ENCODE peak calls at places on chromosomes 7 and 10, in six cellular contexts. One of them, this sample, is unnamed.

GRCh38 chr7:2272031-2272430 is 30.0 kb downstream of the NUDT1 start:
- DNase-seq in skeletal muscle cell: no peak
- DNase-seq in NCI-H1105 treated with DMSO at 0.1 percent for 48 hours: no peak
- DNase-seq in stimulated activated CD8-positive, alpha-beta memory T cell treated with anti-CD3 and anti-CD28 coated beads, Interleukin-2, amount 100 ng/mL, for 48 hours: no peak
- DNase-seq in activated effector memory CD4-positive, alpha-beta T cell treated with anti-CD3 and anti-CD28 coated beads, Interleukin-2, amount 50 U/mL, for 16 hours: no peak
- DNase-seq in substantia nigra: no peak
- DNase-seq in this sample: no peak

GRCh38 chr7:66296555-66296954 is 91.4 kb downstream of the TPST1 start:
- DNase-seq in stimulated activated CD8-positive, alpha-beta memory T cell treated with anti-CD3 and anti-CD28 coated beads, Interleukin-2, amount 100 ng/mL, for 48 hours: no peak
- DNase-seq in substantia nigra: no peak
- DNase-seq in NCI-H1105 treated with DMSO at 0.1 percent for 48 hours: no peak
- DNase-seq in skeletal muscle cell: peak
- DNase-seq in activated effector memory CD4-positive, alpha-beta T cell treated with anti-CD3 and anti-CD28 coated beads, Interleukin-2, amount 50 U/mL, for 16 hours: no peak
- DNase-seq in this sample: no peak

GRCh38 chr7:142348921-142349401 is 91.1 kb upstream of the PRSS58 start:
- DNase-seq in skeletal muscle cell: no peak
- DNase-seq in NCI-H1105 treated with DMSO at 0.1 percent for 48 hours: no peak
- DNase-seq in substantia nigra: no peak
- DNase-seq in stimulated activated CD8-positive, alpha-beta memory T cell treated with anti-CD3 and anti-CD28 coated beads, Interleukin-2, amount 100 ng/mL, for 48 hours: no peak
- DNase-seq in activated effector memory CD4-positive, alpha-beta T cell treated with anti-CD3 and anti-CD28 coated beads, Interleukin-2, amount 50 U/mL, for 16 hours: no peak
- DNase-seq in this sample: no peak

GRCh38 chr7:115060095-115060830 is 138.4 kb downstream of the MDFIC start:
- DNase-seq in NCI-H1105 treated with DMSO at 0.1 percent for 48 hours: no peak
- DNase-seq in substantia nigra: no peak
- DNase-seq in skeletal muscle cell: no peak
- DNase-seq in stimulated activated CD8-positive, alpha-beta memory T cell treated with anti-CD3 and anti-CD28 coated beads, Interleukin-2, amount 100 ng/mL, for 48 hours: no peak
- DNase-seq in activated effector memory CD4-positive, alpha-beta T cell treated with anti-CD3 and anti-CD28 coated beads, Interleukin-2, amount 50 U/mL, for 16 hours: no peak
- DNase-seq in this sample: no peak

GRCh38 chr10:101601541-101601940 is 13.4 kb downstream of the DPCD start:
- DNase-seq in skeletal muscle cell: no peak
- DNase-seq in NCI-H1105 treated with DMSO at 0.1 percent for 48 hours: peak
- DNase-seq in substantia nigra: no peak
- DNase-seq in activated effector memory CD4-positive, alpha-beta T cell treated with anti-CD3 and anti-CD28 coated beads, Interleukin-2, amount 50 U/mL, for 16 hours: peak
- DNase-seq in stimulated activated CD8-positive, alpha-beta memory T cell treated with anti-CD3 and anti-CD28 coated beads, Interleukin-2, amount 100 ng/mL, for 48 hours: no peak
- DNase-seq in this sample: no peak

GRCh38 chr10:53130337-53130736 is 357.8 kb upstream of the MBL2 start:
- DNase-seq in NCI-H1105 treated with DMSO at 0.1 percent for 48 hours: no peak
- DNase-seq in substantia nigra: no peak
- DNase-seq in skeletal muscle cell: no peak
- DNase-seq in stimulated activated CD8-positive, alpha-beta memory T cell treated with anti-CD3 and anti-CD28 coated beads, Interleukin-2, amount 100 ng/mL, for 48 hours: no peak
- DNase-seq in activated effector memory CD4-positive, alpha-beta T cell treated with anti-CD3 and anti-CD28 coated beads, Interleukin-2, amount 50 U/mL, for 16 hours: no peak
- DNase-seq in this sample: no peak

GRCh38 chr10:124559372-124560132 is 97.9 kb downstream of the LHPP start:
- DNase-seq in substantia nigra: no peak
- DNase-seq in skeletal muscle cell: no peak
- DNase-seq in NCI-H1105 treated with DMSO at 0.1 percent for 48 hours: no peak
- DNase-seq in activated effector memory CD4-positive, alpha-beta T cell treated with anti-CD3 and anti-CD28 coated beads, Interleukin-2, amount 50 U/mL, for 16 hours: no peak
- DNase-seq in stimulated activated CD8-positive, alpha-beta memory T cell treated with anti-CD3 and anti-CD28 coated beads, Interleukin-2, amount 100 ng/mL, for 48 hours: no peak
- DNase-seq in this sample: no peak

GRCh38 chr7:16563281-16564022 is 36.8 kb downstream of the LRRC72 start:
- DNase-seq in stimulated activated CD8-positive, alpha-beta memory T cell treated with anti-CD3 and anti-CD28 coated beads, Interleukin-2, amount 100 ng/mL, for 48 hours: no peak
- DNase-seq in activated effector memory CD4-positive, alpha-beta T cell treated with anti-CD3 and anti-CD28 coated beads, Interleukin-2, amount 50 U/mL, for 16 hours: no peak
- DNase-seq in skeletal muscle cell: no peak
- DNase-seq in substantia nigra: no peak
- DNase-seq in NCI-H1105 treated with DMSO at 0.1 percent for 48 hours: no peak
- DNase-seq in this sample: no peak

GRCh38 chr10:96360331-96360730 is 1.5 kb upstream of the OPALIN start:
- DNase-seq in activated effector memory CD4-positive, alpha-beta T cell treated with anti-CD3 and anti-CD28 coated beads, Interleukin-2, amount 50 U/mL, for 16 hours: no peak
- DNase-seq in NCI-H1105 treated with DMSO at 0.1 percent for 48 hours: no peak
- DNase-seq in skeletal muscle cell: no peak
- DNase-seq in substantia nigra: no peak
- DNase-seq in stimulated activated CD8-positive, alpha-beta memory T cell treated with anti-CD3 and anti-CD28 coated beads, Interleukin-2, amount 100 ng/mL, for 48 hours: no peak
- DNase-seq in this sample: no peak

GRCh38 chr7:78576196-78576595 is 777.6 kb downstream of the PHTF2 start:
- DNase-seq in NCI-H1105 treated with DMSO at 0.1 percent for 48 hours: no peak
- DNase-seq in skeletal muscle cell: no peak
- DNase-seq in stimulated activated CD8-positive, alpha-beta memory T cell treated with anti-CD3 and anti-CD28 coated beads, Interleukin-2, amount 100 ng/mL, for 48 hours: no peak
- DNase-seq in substantia nigra: no peak
- DNase-seq in activated effector memory CD4-positive, alpha-beta T cell treated with anti-CD3 and anti-CD28 coated beads, Interleukin-2, amount 50 U/mL, for 16 hours: no peak
- DNase-seq in this sample: no peak

GRCh38 chr10:35451103-35452016 is 115.1 kb downstream of the CCNY start:
- DNase-seq in skeletal muscle cell: no peak
- DNase-seq in substantia nigra: no peak
- DNase-seq in activated effector memory CD4-positive, alpha-beta T cell treated with anti-CD3 and anti-CD28 coated beads, Interleukin-2, amount 50 U/mL, for 16 hours: no peak
- DNase-seq in stimulated activated CD8-positive, alpha-beta memory T cell treated with anti-CD3 and anti-CD28 coated beads, Interleukin-2, amount 100 ng/mL, for 48 hours: no peak
- DNase-seq in NCI-H1105 treated with DMSO at 0.1 percent for 48 hours: no peak
- DNase-seq in this sample: no peak

GRCh38 chr10:33559105-33559504 is 224.6 kb upstream of the NRP1 start:
- DNase-seq in substantia nigra: no peak
- DNase-seq in skeletal muscle cell: peak
- DNase-seq in stimulated activated CD8-positive, alpha-beta memory T cell treated with anti-CD3 and anti-CD28 coated beads, Interleukin-2, amount 100 ng/mL, for 48 hours: no peak
- DNase-seq in activated effector memory CD4-positive, alpha-beta T cell treated with anti-CD3 and anti-CD28 coated beads, Interleukin-2, amount 50 U/mL, for 16 hours: no peak
- DNase-seq in NCI-H1105 treated with DMSO at 0.1 percent for 48 hours: no peak
- DNase-seq in this sample: no peak

GRCh38 chr7:1592299-1592842 is 22.5 kb upstream of the PSMG3 start:
- DNase-seq in activated effector memory CD4-positive, alpha-beta T cell treated with anti-CD3 and anti-CD28 coated beads, Interleukin-2, amount 50 U/mL, for 16 hours: no peak
- DNase-seq in stimulated activated CD8-positive, alpha-beta memory T cell treated with anti-CD3 and anti-CD28 coated beads, Interleukin-2, amount 100 ng/mL, for 48 hours: no peak
- DNase-seq in substantia nigra: no peak
- DNase-seq in skeletal muscle cell: no peak
- DNase-seq in NCI-H1105 treated with DMSO at 0.1 percent for 48 hours: no peak
- DNase-seq in this sample: no peak

GRCh38 chr10:91745086-91745831 is 53.0 kb upstream of the TNKS2 start:
- DNase-seq in substantia nigra: no peak
- DNase-seq in stimulated activated CD8-positive, alpha-beta memory T cell treated with anti-CD3 and anti-CD28 coated beads, Interleukin-2, amount 100 ng/mL, for 48 hours: no peak
- DNase-seq in NCI-H1105 treated with DMSO at 0.1 percent for 48 hours: no peak
- DNase-seq in skeletal muscle cell: no peak
- DNase-seq in activated effector memory CD4-positive, alpha-beta T cell treated with anti-CD3 and anti-CD28 coated beads, Interleukin-2, amount 50 U/mL, for 16 hours: no peak
- DNase-seq in this sample: no peak

GRCh38 chr7:519429-519973 is at the start of gene PDGFA:
- DNase-seq in stimulated activated CD8-positive, alpha-beta memory T cell treated with anti-CD3 and anti-CD28 coated beads, Interleukin-2, amount 100 ng/mL, for 48 hours: no peak
- DNase-seq in substantia nigra: peak
- DNase-seq in activated effector memory CD4-positive, alpha-beta T cell treated with anti-CD3 and anti-CD28 coated beads, Interleukin-2, amount 50 U/mL, for 16 hours: peak
- DNase-seq in skeletal muscle cell: no peak
- DNase-seq in NCI-H1105 treated with DMSO at 0.1 percent for 48 hours: peak
- DNase-seq in this sample: no peak

GRCh38 chr7:754531-755420 is 27.7 kb upstream of the PRKAR1B start:
- DNase-seq in activated effector memory CD4-positive, alpha-beta T cell treated with anti-CD3 and anti-CD28 coated beads, Interleukin-2, amount 50 U/mL, for 16 hours: peak
- DNase-seq in NCI-H1105 treated with DMSO at 0.1 percent for 48 hours: no peak
- DNase-seq in substantia nigra: no peak
- DNase-seq in skeletal muscle cell: no peak
- DNase-seq in stimulated activated CD8-positive, alpha-beta memory T cell treated with anti-CD3 and anti-CD28 coated beads, Interleukin-2, amount 100 ng/mL, for 48 hours: no peak
- DNase-seq in this sample: peak

GRCh38 chr10:117950408-117950807 is 96.3 kb downstream of the RAB11FIP2 start:
- DNase-seq in skeletal muscle cell: no peak
- DNase-seq in NCI-H1105 treated with DMSO at 0.1 percent for 48 hours: no peak
- DNase-seq in activated effector memory CD4-positive, alpha-beta T cell treated with anti-CD3 and anti-CD28 coated beads, Interleukin-2, amount 50 U/mL, for 16 hours: no peak
- DNase-seq in substantia nigra: no peak
- DNase-seq in stimulated activated CD8-positive, alpha-beta memory T cell treated with anti-CD3 and anti-CD28 coated beads, Interleukin-2, amount 100 ng/mL, for 48 hours: no peak
- DNase-seq in this sample: no peak

GRCh38 chr7:103117465-103117864 is 31.4 kb downstream of the NAPEPLD start:
- DNase-seq in skeletal muscle cell: no peak
- DNase-seq in NCI-H1105 treated with DMSO at 0.1 percent for 48 hours: no peak
- DNase-seq in substantia nigra: no peak
- DNase-seq in stimulated activated CD8-positive, alpha-beta memory T cell treated with anti-CD3 and anti-CD28 coated beads, Interleukin-2, amount 100 ng/mL, for 48 hours: no peak
- DNase-seq in activated effector memory CD4-positive, alpha-beta T cell treated with anti-CD3 and anti-CD28 coated beads, Interleukin-2, amount 50 U/mL, for 16 hours: no peak
- DNase-seq in this sample: no peak

GRCh38 chr10:103660364-103661197 is 167.1 kb downstream of the NEURL1 start:
- DNase-seq in stimulated activated CD8-positive, alpha-beta memory T cell treated with anti-CD3 and anti-CD28 coated beads, Interleukin-2, amount 100 ng/mL, for 48 hours: no peak
- DNase-seq in activated effector memory CD4-positive, alpha-beta T cell treated with anti-CD3 and anti-CD28 coated beads, Interleukin-2, amount 50 U/mL, for 16 hours: no peak
- DNase-seq in substantia nigra: no peak
- DNase-seq in NCI-H1105 treated with DMSO at 0.1 percent for 48 hours: peak
- DNase-seq in skeletal muscle cell: no peak
- DNase-seq in this sample: no peak

GRCh38 chr7:831596-832291 is 532 bp upstream of the SUN1 start:
- DNase-seq in substantia nigra: no peak
- DNase-seq in NCI-H1105 treated with DMSO at 0.1 percent for 48 hours: no peak
- DNase-seq in skeletal muscle cell: peak
- DNase-seq in activated effector memory CD4-positive, alpha-beta T cell treated with anti-CD3 and anti-CD28 coated beads, Interleukin-2, amount 50 U/mL, for 16 hours: no peak
- DNase-seq in stimulated activated CD8-positive, alpha-beta memory T cell treated with anti-CD3 and anti-CD28 coated beads, Interleukin-2, amount 100 ng/mL, for 48 hours: no peak
- DNase-seq in this sample: no peak

GRCh38 chr7:91137447-91137846 is 126.8 kb upstream of the FZD1 start:
- DNase-seq in NCI-H1105 treated with DMSO at 0.1 percent for 48 hours: no peak
- DNase-seq in stimulated activated CD8-positive, alpha-beta memory T cell treated with anti-CD3 and anti-CD28 coated beads, Interleukin-2, amount 100 ng/mL, for 48 hours: no peak
- DNase-seq in skeletal muscle cell: no peak
- DNase-seq in activated effector memory CD4-positive, alpha-beta T cell treated with anti-CD3 and anti-CD28 coated beads, Interleukin-2, amount 50 U/mL, for 16 hours: no peak
- DNase-seq in substantia nigra: no peak
- DNase-seq in this sample: no peak

GRCh38 chr10:86186633-86187032 is 180.0 kb downstream of the GRID1 start:
- DNase-seq in stimulated activated CD8-positive, alpha-beta memory T cell treated with anti-CD3 and anti-CD28 coated beads, Interleukin-2, amount 100 ng/mL, for 48 hours: no peak
- DNase-seq in activated effector memory CD4-positive, alpha-beta T cell treated with anti-CD3 and anti-CD28 coated beads, Interleukin-2, amount 50 U/mL, for 16 hours: no peak
- DNase-seq in substantia nigra: no peak
- DNase-seq in NCI-H1105 treated with DMSO at 0.1 percent for 48 hours: no peak
- DNase-seq in skeletal muscle cell: no peak
- DNase-seq in this sample: no peak

GRCh38 chr7:128427289-128427891 is 17.6 kb upstream of the IMPDH1 start:
- DNase-seq in skeletal muscle cell: no peak
- DNase-seq in NCI-H1105 treated with DMSO at 0.1 percent for 48 hours: peak
- DNase-seq in substantia nigra: no peak
- DNase-seq in activated effector memory CD4-positive, alpha-beta T cell treated with anti-CD3 and anti-CD28 coated beads, Interleukin-2, amount 50 U/mL, for 16 hours: peak
- DNase-seq in stimulated activated CD8-positive, alpha-beta memory T cell treated with anti-CD3 and anti-CD28 coated beads, Interleukin-2, amount 100 ng/mL, for 48 hours: no peak
- DNase-seq in this sample: no peak

GRCh38 chr10:48247680-48248079 is 26.8 kb downstream of the FRMPD2 start:
- DNase-seq in NCI-H1105 treated with DMSO at 0.1 percent for 48 hours: no peak
- DNase-seq in skeletal muscle cell: no peak
- DNase-seq in activated effector memory CD4-positive, alpha-beta T cell treated with anti-CD3 and anti-CD28 coated beads, Interleukin-2, amount 50 U/mL, for 16 hours: no peak
- DNase-seq in substantia nigra: no peak
- DNase-seq in stimulated activated CD8-positive, alpha-beta memory T cell treated with anti-CD3 and anti-CD28 coated beads, Interleukin-2, amount 100 ng/mL, for 48 hours: no peak
- DNase-seq in this sample: peak

GRCh38 chr10:92695679-92696605 is 6.2 kb downstream of the HHEX start:
- DNase-seq in NCI-H1105 treated with DMSO at 0.1 percent for 48 hours: no peak
- DNase-seq in skeletal muscle cell: no peak
- DNase-seq in activated effector memory CD4-positive, alpha-beta T cell treated with anti-CD3 and anti-CD28 coated beads, Interleukin-2, amount 50 U/mL, for 16 hours: no peak
- DNase-seq in stimulated activated CD8-positive, alpha-beta memory T cell treated with anti-CD3 and anti-CD28 coated beads, Interleukin-2, amount 100 ng/mL, for 48 hours: no peak
- DNase-seq in substantia nigra: no peak
- DNase-seq in this sample: no peak

GRCh38 chr10:91190876-91191580 is 29.4 kb upstream of the PCGF5 start:
- DNase-seq in skeletal muscle cell: no peak
- DNase-seq in NCI-H1105 treated with DMSO at 0.1 percent for 48 hours: no peak
- DNase-seq in substantia nigra: no peak
- DNase-seq in activated effector memory CD4-positive, alpha-beta T cell treated with anti-CD3 and anti-CD28 coated beads, Interleukin-2, amount 50 U/mL, for 16 hours: no peak
- DNase-seq in stimulated activated CD8-positive, alpha-beta memory T cell treated with anti-CD3 and anti-CD28 coated beads, Interleukin-2, amount 100 ng/mL, for 48 hours: no peak
- DNase-seq in this sample: no peak

GRCh38 chr10:17004801-17005380 is 124.7 kb downstream of the CUBN start:
- DNase-seq in activated effector memory CD4-positive, alpha-beta T cell treated with anti-CD3 and anti-CD28 coated beads, Interleukin-2, amount 50 U/mL, for 16 hours: no peak
- DNase-seq in NCI-H1105 treated with DMSO at 0.1 percent for 48 hours: no peak
- DNase-seq in stimulated activated CD8-positive, alpha-beta memory T cell treated with anti-CD3 and anti-CD28 coated beads, Interleukin-2, amount 100 ng/mL, for 48 hours: no peak
- DNase-seq in skeletal muscle cell: no peak
- DNase-seq in substantia nigra: no peak
- DNase-seq in this sample: no peak

GRCh38 chr10:112988839-112989406 is 38.9 kb downstream of the TCF7L2 start:
- DNase-seq in stimulated activated CD8-positive, alpha-beta memory T cell treated with anti-CD3 and anti-CD28 coated beads, Interleukin-2, amount 100 ng/mL, for 48 hours: no peak
- DNase-seq in NCI-H1105 treated with DMSO at 0.1 percent for 48 hours: no peak
- DNase-seq in skeletal muscle cell: no peak
- DNase-seq in activated effector memory CD4-positive, alpha-beta T cell treated with anti-CD3 and anti-CD28 coated beads, Interleukin-2, amount 50 U/mL, for 16 hours: peak
- DNase-seq in substantia nigra: no peak
- DNase-seq in this sample: no peak

GRCh38 chr7:94313926-94314325 is 80.8 kb upstream of the COL1A2 start:
- DNase-seq in skeletal muscle cell: peak
- DNase-seq in substantia nigra: no peak
- DNase-seq in stimulated activated CD8-positive, alpha-beta memory T cell treated with anti-CD3 and anti-CD28 coated beads, Interleukin-2, amount 100 ng/mL, for 48 hours: no peak
- DNase-seq in NCI-H1105 treated with DMSO at 0.1 percent for 48 hours: peak
- DNase-seq in activated effector memory CD4-positive, alpha-beta T cell treated with anti-CD3 and anti-CD28 coated beads, Interleukin-2, amount 50 U/mL, for 16 hours: no peak
- DNase-seq in this sample: no peak

GRCh38 chr7:141276031-141276430 is 202.2 kb downstream of the TMEM178B start:
- DNase-seq in NCI-H1105 treated with DMSO at 0.1 percent for 48 hours: no peak
- DNase-seq in activated effector memory CD4-positive, alpha-beta T cell treated with anti-CD3 and anti-CD28 coated beads, Interleukin-2, amount 50 U/mL, for 16 hours: no peak
- DNase-seq in substantia nigra: no peak
- DNase-seq in stimulated activated CD8-positive, alpha-beta memory T cell treated with anti-CD3 and anti-CD28 coated beads, Interleukin-2, amount 100 ng/mL, for 48 hours: no peak
- DNase-seq in skeletal muscle cell: no peak
- DNase-seq in this sample: no peak

GRCh38 chr7:97174308-97174707 is 56.8 kb downstream of the SDHAF3 start:
- DNase-seq in stimulated activated CD8-positive, alpha-beta memory T cell treated with anti-CD3 and anti-CD28 coated beads, Interleukin-2, amount 100 ng/mL, for 48 hours: no peak
- DNase-seq in skeletal muscle cell: no peak
- DNase-seq in NCI-H1105 treated with DMSO at 0.1 percent for 48 hours: no peak
- DNase-seq in activated effector memory CD4-positive, alpha-beta T cell treated with anti-CD3 and anti-CD28 coated beads, Interleukin-2, amount 50 U/mL, for 16 hours: no peak
- DNase-seq in substantia nigra: no peak
- DNase-seq in this sample: no peak

GRCh38 chr7:74289660-74290589 is 718 bp downstream of the CLIP2 start:
- DNase-seq in stimulated activated CD8-positive, alpha-beta memory T cell treated with anti-CD3 and anti-CD28 coated beads, Interleukin-2, amount 100 ng/mL, for 48 hours: no peak
- DNase-seq in activated effector memory CD4-positive, alpha-beta T cell treated with anti-CD3 and anti-CD28 coated beads, Interleukin-2, amount 50 U/mL, for 16 hours: peak
- DNase-seq in skeletal muscle cell: no peak
- DNase-seq in NCI-H1105 treated with DMSO at 0.1 percent for 48 hours: peak
- DNase-seq in substantia nigra: peak
- DNase-seq in this sample: no peak

GRCh38 chr10:130769146-130770017 is 542.1 kb downstream of the TCERG1L start:
- DNase-seq in skeletal muscle cell: no peak
- DNase-seq in substantia nigra: no peak
- DNase-seq in activated effector memory CD4-positive, alpha-beta T cell treated with anti-CD3 and anti-CD28 coated beads, Interleukin-2, amount 50 U/mL, for 16 hours: no peak
- DNase-seq in stimulated activated CD8-positive, alpha-beta memory T cell treated with anti-CD3 and anti-CD28 coated beads, Interleukin-2, amount 100 ng/mL, for 48 hours: no peak
- DNase-seq in NCI-H1105 treated with DMSO at 0.1 percent for 48 hours: no peak
- DNase-seq in this sample: peak

GRCh38 chr7:25625316-25625715 is 397.0 kb upstream of the NPVF start:
- DNase-seq in NCI-H1105 treated with DMSO at 0.1 percent for 48 hours: no peak
- DNase-seq in stimulated activated CD8-positive, alpha-beta memory T cell treated with anti-CD3 and anti-CD28 coated beads, Interleukin-2, amount 100 ng/mL, for 48 hours: no peak
- DNase-seq in skeletal muscle cell: no peak
- DNase-seq in substantia nigra: no peak
- DNase-seq in activated effector memory CD4-positive, alpha-beta T cell treated with anti-CD3 and anti-CD28 coated beads, Interleukin-2, amount 50 U/mL, for 16 hours: no peak
- DNase-seq in this sample: no peak

GRCh38 chr10:61285749-61286148 is 167.4 kb downstream of the TMEM26 start:
- DNase-seq in skeletal muscle cell: no peak
- DNase-seq in NCI-H1105 treated with DMSO at 0.1 percent for 48 hours: no peak
- DNase-seq in substantia nigra: no peak
- DNase-seq in stimulated activated CD8-positive, alpha-beta memory T cell treated with anti-CD3 and anti-CD28 coated beads, Interleukin-2, amount 100 ng/mL, for 48 hours: no peak
- DNase-seq in activated effector memory CD4-positive, alpha-beta T cell treated with anti-CD3 and anti-CD28 coated beads, Interleukin-2, amount 50 U/mL, for 16 hours: no peak
- DNase-seq in this sample: no peak

GRCh38 chr7:41501466-41501865 is 201.4 kb downstream of the INHBA start:
- DNase-seq in activated effector memory CD4-positive, alpha-beta T cell treated with anti-CD3 and anti-CD28 coated beads, Interleukin-2, amount 50 U/mL, for 16 hours: no peak
- DNase-seq in substantia nigra: no peak
- DNase-seq in skeletal muscle cell: no peak
- DNase-seq in stimulated activated CD8-positive, alpha-beta memory T cell treated with anti-CD3 and anti-CD28 coated beads, Interleukin-2, amount 100 ng/mL, for 48 hours: no peak
- DNase-seq in NCI-H1105 treated with DMSO at 0.1 percent for 48 hours: no peak
- DNase-seq in this sample: no peak

GRCh38 chr10:66917104-66917503 is 8.7 kb upstream of the LRRTM3 start:
- DNase-seq in stimulated activated CD8-positive, alpha-beta memory T cell treated with anti-CD3 and anti-CD28 coated beads, Interleukin-2, amount 100 ng/mL, for 48 hours: no peak
- DNase-seq in activated effector memory CD4-positive, alpha-beta T cell treated with anti-CD3 and anti-CD28 coated beads, Interleukin-2, amount 50 U/mL, for 16 hours: no peak
- DNase-seq in substantia nigra: no peak
- DNase-seq in skeletal muscle cell: no peak
- DNase-seq in NCI-H1105 treated with DMSO at 0.1 percent for 48 hours: no peak
- DNase-seq in this sample: no peak

GRCh38 chr10:116472874-116473273 is 45.2 kb downstream of the PNLIPRP3 start:
- DNase-seq in NCI-H1105 treated with DMSO at 0.1 percent for 48 hours: no peak
- DNase-seq in skeletal muscle cell: no peak
- DNase-seq in activated effector memory CD4-positive, alpha-beta T cell treated with anti-CD3 and anti-CD28 coated beads, Interleukin-2, amount 50 U/mL, for 16 hours: no peak
- DNase-seq in stimulated activated CD8-positive, alpha-beta memory T cell treated with anti-CD3 and anti-CD28 coated beads, Interleukin-2, amount 100 ng/mL, for 48 hours: no peak
- DNase-seq in substantia nigra: no peak
- DNase-seq in this sample: no peak

This sample was measured in cardiac septum.